ENCODE peak calls at places on chromosomes 3 and 15, in ten cellular contexts. V is iris pigment epithelial cell; K is caudate nucleus; P is HFF-Myc; W is NCI-H748 treated with DMSO at 0.1 percent for 48 hours; C is Calu3; A is stimulated activated CD4-positive, alpha-beta T cell treated with anti-CD3 and anti-CD28 coated beads, Interleukin-4, amount 100 ng/mL, for 48 hours; D is NCI-H2029 treated with DMSO at 0.1 percent for 48 hours; Q is NCI-H2171; S is fibroblast of the conjunctiva. Y is an unnamed sample.
A peak's percentile ranks its signal among the peaks of the same experiment; 100 is the strongest.

GRCh38 chr3:160801386-160802118 is 45.5 kb downstream of the PPM1L start:
- DNase-seq in V (no peak), K (no peak), P (no peak), W (no peak), C (no peak), A (peak; percentile 3), D (no peak), Q (no peak), S (peak; percentile 42), Y (no peak)

GRCh38 chr15:49383266-49383665 is 39.8 kb upstream of the FGF7 start:
- DNase-seq in V (peak; percentile 58), K (no peak), P (peak; percentile 19), W (no peak), C (no peak), A (no peak), D (no peak), Q (no peak), S (peak; percentile 29), Y (no peak)

GRCh38 chr3:113485161-113485609 is 29.8 kb downstream of the SPICE1 start:
- DNase-seq in V (no peak), K (no peak), P (no peak), W (no peak), C (no peak), A (no peak), D (no peak), Q (no peak), S (no peak), Y (no peak)

GRCh38 chr15:40367673-40368611 is 9.9 kb downstream of the DISP2 start:
- DNase-seq in V (peak; percentile 84), K (peak; percentile 21), P (peak; percentile 59), W (peak; percentile 61), C (peak; percentile 83), A (peak; percentile 73), D (peak; percentile 55), Q (no peak), S (peak; percentile 83), Y (peak; percentile 42)

GRCh38 chr3:125960456-125961288 is 8.3 kb upstream of the ROPN1B start:
- DNase-seq in V (no peak), K (no peak), P (no peak), W (no peak), C (no peak), A (no peak), D (no peak), Q (no peak), S (no peak), Y (no peak)

GRCh38 chr3:124845406-124845805 is 41.8 kb downstream of the ITGB5 start:
- DNase-seq in V (peak; percentile 96), K (no peak), P (peak; percentile 55), W (no peak), C (peak; percentile 15), A (no peak), D (no peak), Q (no peak), S (peak; percentile 86), Y (no peak)

GRCh38 chr3:195883801-195884200 is 24.6 kb downstream of the TNK2 start:
- DNase-seq in V (no peak), K (no peak), P (no peak), W (no peak), C (no peak), A (no peak), D (no peak), Q (no peak), S (no peak), Y (no peak)

GRCh38 chr15:43194775-43195174 is 9.6 kb downstream of the CCNDBP1 start:
- DNase-seq in V (peak; percentile 22), K (no peak), P (no peak), W (no peak), C (no peak), A (no peak), D (no peak), Q (no peak), S (no peak), Y (no peak)

GRCh38 chr3:14133188-14133800 is 8.4 kb downstream of the TMEM43 start:
- DNase-seq in V (no peak), K (no peak), P (no peak), W (no peak), C (no peak), A (no peak), D (no peak), Q (no peak), S (no peak), Y (no peak)

GRCh38 chr3:159804726-159805410 is 183.8 kb upstream of the IL12A start:
- DNase-seq in V (peak; percentile 91), K (peak; percentile 67), P (peak; percentile 65), W (peak; percentile 43), C (peak; percentile 84), A (peak; percentile 4), D (peak; percentile 62), Q (peak; percentile 46), S (peak; percentile 87), Y (peak; percentile 63)

GRCh38 chr3:48501196-48501595 is 2.8 kb downstream of the SHISA5 start:
- DNase-seq in V (no peak), K (no peak), P (no peak), W (no peak), C (no peak), A (no peak), D (no peak), Q (no peak), S (no peak), Y (no peak)

GRCh38 chr3:115784739-115785571 is 161.6 kb downstream of the GAP43 start:
- DNase-seq in V (peak; percentile 60), K (no peak), P (peak; percentile 95), W (peak; percentile 78), C (no peak), A (no peak), D (peak; percentile 41), Q (no peak), S (peak; percentile 51), Y (no peak)

GRCh38 chr3:175258763-175259162 is 399.6 kb downstream of the NAALADL2 start:
- DNase-seq in V (peak; percentile 83), K (no peak), P (no peak), W (no peak), C (peak; percentile 56), A (no peak), D (peak; percentile 69), Q (no peak), S (no peak), Y (no peak)

GRCh38 chr3:193852901-193853300 is 259.9 kb downstream of the OPA1 start:
- DNase-seq in V (no peak), K (no peak), P (no peak), W (no peak), C (no peak), A (no peak), D (no peak), Q (no peak), S (no peak), Y (no peak)

GRCh38 chr15:82613764-82614163 is 33.4 kb downstream of the CPEB1 start:
- DNase-seq in V (no peak), K (no peak), P (no peak), W (no peak), C (no peak), A (no peak), D (no peak), Q (no peak), S (no peak), Y (no peak)

GRCh38 chr3:101391413-101391812 is 71.0 kb upstream of the IMPG2 start:
- DNase-seq in V (no peak), K (no peak), P (no peak), W (no peak), C (no peak), A (no peak), D (no peak), Q (no peak), S (no peak), Y (no peak)

GRCh38 chr3:194080913-194081800 is 54.8 kb upstream of the HES1 start:
- DNase-seq in V (no peak), K (no peak), P (no peak), W (no peak), C (no peak), A (no peak), D (no peak), Q (no peak), S (no peak), Y (no peak)

GRCh38 chr3:141738636-141739363 is 702 bp downstream of the RNF7 start:
- DNase-seq in V (peak; percentile 71), K (no peak), P (peak; percentile 2), W (peak; percentile 51), C (no peak), A (peak; percentile 18), D (peak; percentile 28), Q (peak; percentile 38), S (peak; percentile 22), Y (no peak)

GRCh38 chr3:170471149-170471548 is 52.5 kb downstream of the CLDN11 start:
- DNase-seq in V (no peak), K (no peak), P (no peak), W (peak; percentile 8), C (no peak), A (no peak), D (no peak), Q (no peak), S (no peak), Y (no peak)

GRCh38 chr3:47664519-47664918 is 85.9 kb upstream of the CSPG5 start:
- DNase-seq in V (peak; percentile 4), K (no peak), P (no peak), W (no peak), C (no peak), A (no peak), D (no peak), Q (no peak), S (no peak), Y (no peak)

GRCh38 chr3:63972987-63973386 is 50.3 kb downstream of the PSMD6 start:
- DNase-seq in V (no peak), K (no peak), P (no peak), W (no peak), C (no peak), A (no peak), D (no peak), Q (no peak), S (no peak), Y (no peak)

GRCh38 chr3:149369991-149370866 is 7.2 kb downstream of the TM4SF1 start:
- DNase-seq in V (no peak), K (no peak), P (no peak), W (no peak), C (no peak), A (no peak), D (no peak), Q (no peak), S (no peak), Y (no peak)

GRCh38 chr3:57500506-57500905 is 43.6 kb downstream of the DNAH12 start:
- DNase-seq in V (no peak), K (no peak), P (no peak), W (no peak), C (no peak), A (no peak), D (no peak), Q (no peak), S (no peak), Y (no peak)

GRCh38 chr3:125192190-125193035 is 20.1 kb downstream of the SLC12A8 start:
- DNase-seq in V (no peak), K (no peak), P (no peak), W (no peak), C (no peak), A (no peak), D (no peak), Q (no peak), S (no peak), Y (no peak)

GRCh38 chr3:146625117-146625775 is 20.1 kb upstream of the PLSCR5 start:
- DNase-seq in V (peak; percentile 48), K (no peak), P (no peak), W (no peak), C (no peak), A (no peak), D (no peak), Q (no peak), S (peak; percentile 4), Y (no peak)

GRCh38 chr15:91867581-91868026 is 14.1 kb downstream of the SLCO3A1 start:
- DNase-seq in V (peak; percentile 39), K (no peak), P (no peak), W (no peak), C (peak; percentile 94), A (no peak), D (no peak), Q (no peak), S (peak; percentile 86), Y (no peak)

GRCh38 chr15:48748535-48748934 is 62.3 kb downstream of the CEP152 start:
- DNase-seq in V (peak; percentile 58), K (no peak), P (no peak), W (no peak), C (no peak), A (no peak), D (no peak), Q (no peak), S (no peak), Y (no peak)

GRCh38 chr3:50237133-50237651 is 1.2 kb downstream of the GNAI2 start:
- DNase-seq in V (no peak), K (no peak), P (no peak), W (no peak), C (no peak), A (no peak), D (no peak), Q (no peak), S (peak; percentile 35), Y (no peak)